ENCODE peak calls at places on chromosomes 6 and 20, in four cellular contexts. One of them, this sample, is unnamed.

GRCh38 chr20:17816804-17817590 is 117.2 kb downstream of the BANF2 start:
- DNase-seq in adrenal gland: no peak
- DNase-seq in colonic mucosa: no peak
- DNase-seq in SK-N-SH: no peak
- DNase-seq in this sample: no peak

GRCh38 chr20:61951695-61952533 is 113.8 kb downstream of the TAF4 start:
- DNase-seq in adrenal gland: peak; percentile 14
- DNase-seq in colonic mucosa: no peak
- DNase-seq in SK-N-SH: no peak
- DNase-seq in this sample: no peak

GRCh38 chr6:118912646-118913045 is 18.7 kb downstream of the ASF1A start:
- DNase-seq in adrenal gland: no peak
- DNase-seq in colonic mucosa: no peak
- DNase-seq in SK-N-SH: peak; percentile 27
- DNase-seq in this sample: no peak

GRCh38 chr20:33576432-33576883 is 85.7 kb upstream of the C20orf144 start:
- DNase-seq in adrenal gland: no peak
- DNase-seq in colonic mucosa: no peak
- DNase-seq in SK-N-SH: peak; percentile 51
- DNase-seq in this sample: no peak

GRCh38 chr6:28710466-28711191 is 184.9 kb downstream of the GPX5 start:
- DNase-seq in adrenal gland: no peak
- DNase-seq in colonic mucosa: no peak
- DNase-seq in SK-N-SH: no peak
- DNase-seq in this sample: no peak

GRCh38 chr6:25337004-25337403 is 57.8 kb downstream of the CARMIL1 start:
- DNase-seq in adrenal gland: no peak
- DNase-seq in colonic mucosa: no peak
- DNase-seq in SK-N-SH: no peak
- DNase-seq in this sample: no peak

GRCh38 chr6:4313044-4313686 is 177.8 kb upstream of the ECI2 start:
- DNase-seq in adrenal gland: peak; percentile 72
- DNase-seq in colonic mucosa: peak; percentile 83
- DNase-seq in SK-N-SH: no peak
- DNase-seq in this sample: no peak

GRCh38 chr20:12535316-12535715 is 473.5 kb upstream of the SPTLC3 start:
- DNase-seq in adrenal gland: no peak
- DNase-seq in colonic mucosa: no peak
- DNase-seq in SK-N-SH: no peak
- DNase-seq in this sample: no peak

GRCh38 chr6:133551847-133552331 is 310.7 kb downstream of the EYA4 start:
- DNase-seq in adrenal gland: no peak
- DNase-seq in colonic mucosa: no peak
- DNase-seq in SK-N-SH: no peak
- DNase-seq in this sample: no peak

GRCh38 chr20:41456341-41456740 is 89.7 kb upstream of the EMILIN3 start:
- DNase-seq in adrenal gland: no peak
- DNase-seq in colonic mucosa: no peak
- DNase-seq in SK-N-SH: no peak
- DNase-seq in this sample: no peak

GRCh38 chr6:137869781-137870180 is 2.7 kb downstream of the TNFAIP3 start:
- DNase-seq in adrenal gland: no peak
- DNase-seq in colonic mucosa: no peak
- DNase-seq in SK-N-SH: no peak
- DNase-seq in this sample: no peak

GRCh38 chr6:96923400-96923799 is 1.1 kb upstream of the KLHL32 start:
- DNase-seq in adrenal gland: no peak
- DNase-seq in colonic mucosa: no peak
- DNase-seq in SK-N-SH: no peak
- DNase-seq in this sample: no peak

GRCh38 chr20:39880890-39881289 is 808.1 kb downstream of the MAFB start:
- DNase-seq in adrenal gland: peak; percentile 43
- DNase-seq in colonic mucosa: no peak
- DNase-seq in SK-N-SH: peak; percentile 8
- DNase-seq in this sample: no peak

GRCh38 chr6:146433881-146434741 is 109.5 kb upstream of the RAB32 start:
- DNase-seq in adrenal gland: no peak
- DNase-seq in colonic mucosa: no peak
- DNase-seq in SK-N-SH: peak; percentile 52
- DNase-seq in this sample: no peak

GRCh38 chr6:66198062-66198624 is 491.1 kb upstream of the EYS start:
- DNase-seq in adrenal gland: no peak
- DNase-seq in colonic mucosa: no peak
- DNase-seq in SK-N-SH: no peak
- DNase-seq in this sample: no peak

GRCh38 chr6:28838289-28838633 is 85.5 kb downstream of the TRIM27 start:
- DNase-seq in adrenal gland: peak; percentile 45
- DNase-seq in colonic mucosa: peak; percentile 80
- DNase-seq in SK-N-SH: no peak
- DNase-seq in this sample: peak; percentile 72

GRCh38 chr20:22335210-22335609 is 249.2 kb downstream of the FOXA2 start:
- DNase-seq in adrenal gland: no peak
- DNase-seq in colonic mucosa: no peak
- DNase-seq in SK-N-SH: no peak
- DNase-seq in this sample: no peak

GRCh38 chr6:37177083-37177949 is 7.4 kb downstream of the PIM1 start:
- DNase-seq in adrenal gland: no peak
- DNase-seq in colonic mucosa: no peak
- DNase-seq in SK-N-SH: no peak
- DNase-seq in this sample: no peak

GRCh38 chr20:46317685-46318177 is 9.4 kb upstream of the CDH22 start:
- DNase-seq in adrenal gland: no peak
- DNase-seq in colonic mucosa: no peak
- DNase-seq in SK-N-SH: no peak
- DNase-seq in this sample: no peak

GRCh38 chr20:35772563-35773058 is 796 bp downstream of the PHF20 start:
- DNase-seq in adrenal gland: no peak
- DNase-seq in colonic mucosa: no peak
- DNase-seq in SK-N-SH: no peak
- DNase-seq in this sample: no peak

GRCh38 chr6:95660544-95660943 is 83.2 kb downstream of the MANEA start:
- DNase-seq in adrenal gland: no peak
- DNase-seq in colonic mucosa: no peak
- DNase-seq in SK-N-SH: no peak
- DNase-seq in this sample: no peak

GRCh38 chr6:168277274-168277669 is 42.3 kb downstream of the DACT2 start:
- DNase-seq in adrenal gland: no peak
- DNase-seq in colonic mucosa: no peak
- DNase-seq in SK-N-SH: no peak
- DNase-seq in this sample: no peak
- H3K4me1 ChIP-seq in adrenal gland: no peaks in the 10 kb centered on the region
- H3K4me1 ChIP-seq in colonic mucosa: peaks cover 4% of the 10 kb centered on the region
- H3K4me1 ChIP-seq in SK-N-SH: no peaks in the 10 kb centered on the region
- H3K4me1 ChIP-seq in this sample: no peaks in the 10 kb centered on the region

GRCh38 chr6:159978291-159979135 is 9.6 kb downstream of the IGF2R start:
- DNase-seq in adrenal gland: no peak
- DNase-seq in colonic mucosa: no peak
- DNase-seq in SK-N-SH: no peak
- DNase-seq in this sample: no peak

GRCh38 chr6:159981591-159982245 is 12.8 kb downstream of the IGF2R start:
- DNase-seq in adrenal gland: peak; percentile 52
- DNase-seq in colonic mucosa: no peak
- DNase-seq in SK-N-SH: no peak
- DNase-seq in this sample: peak; percentile 31

GRCh38 chr6:159979136-159979874 is 10.4 kb downstream of the IGF2R start:
- DNase-seq in adrenal gland: peak; percentile 73
- DNase-seq in colonic mucosa: peak; percentile 59
- DNase-seq in SK-N-SH: no peak
- DNase-seq in this sample: no peak

GRCh38 chr6:159981171-159981571 is 12.3 kb downstream of the IGF2R start:
- DNase-seq in adrenal gland: no peak
- DNase-seq in colonic mucosa: no peak
- DNase-seq in SK-N-SH: no peak
- DNase-seq in this sample: no peak

DNA sequence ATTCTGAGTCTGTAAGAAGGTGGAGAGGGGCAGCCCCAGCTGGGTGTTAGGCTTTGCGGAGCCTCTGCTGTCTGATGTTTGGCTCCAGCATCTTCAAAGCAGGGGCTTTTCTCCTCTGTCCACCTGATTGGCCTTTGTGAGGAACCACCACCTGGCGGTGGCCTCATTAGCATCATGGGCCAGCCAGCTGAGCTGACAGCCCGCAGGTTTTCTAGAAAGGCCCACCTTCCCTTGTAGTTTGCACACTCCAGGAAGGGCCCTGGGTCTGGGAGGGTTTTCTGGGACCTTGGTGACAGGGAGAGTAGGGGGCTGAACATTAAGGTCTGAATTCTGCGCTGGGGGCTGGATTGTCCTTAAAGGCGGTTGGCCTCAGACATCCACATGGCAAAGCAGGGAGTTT is 11.6 kb downstream of the IGF2R start:
- DNase-seq in adrenal gland: no peak
- DNase-seq in colonic mucosa: no peak
- DNase-seq in SK-N-SH: no peak
- DNase-seq in this sample: no peak
- H3K4me3 ChIP-seq in adrenal gland: no peak overlapping the region
- H3K4me3 ChIP-seq in colonic mucosa: no peak overlapping the region
- H3K4me3 ChIP-seq in SK-N-SH: no peak overlapping the region
- H3K4me3 ChIP-seq in this sample: no peak overlapping the region

GRCh38 chr6:1424306-1424927 is 35.0 kb downstream of the FOXF2 start:
- DNase-seq in adrenal gland: peak; percentile 48
- DNase-seq in colonic mucosa: peak; percentile 59
- DNase-seq in SK-N-SH: peak; percentile 34
- DNase-seq in this sample: peak; percentile 33
- TF ChIP-seq CTCF in adrenal gland: peak; percentile 35
- TF ChIP-seq CTCF in colonic mucosa: peak; percentile 38
- TF ChIP-seq CTCF in SK-N-SH: peak; percentile 55
- TF ChIP-seq CTCF in this sample: peak; percentile 34

GRCh38 chr6:33699739-33700138 is 11.8 kb downstream of the UQCC2 start:
- DNase-seq in adrenal gland: no peak
- DNase-seq in colonic mucosa: no peak
- DNase-seq in SK-N-SH: no peak
- DNase-seq in this sample: no peak
- H3K4me1 ChIP-seq in adrenal gland: peaks cover 26% of the 10 kb centered on the region
- H3K4me1 ChIP-seq in colonic mucosa: no peaks in the 10 kb centered on the region
- H3K4me1 ChIP-seq in SK-N-SH: peaks cover 24% of the 10 kb centered on the region
- H3K4me1 ChIP-seq in this sample: peaks cover 15% of the 10 kb centered on the region

GRCh38 chr6:57822896-57823358 is 505.5 kb downstream of the PRIM2 start:
- DNase-seq in adrenal gland: no peak
- DNase-seq in colonic mucosa: no peak
- DNase-seq in SK-N-SH: no peak
- DNase-seq in this sample: no peak
- H3K4me3 ChIP-seq in adrenal gland: no peak overlapping the region
- H3K4me3 ChIP-seq in colonic mucosa: no peak overlapping the region
- H3K4me3 ChIP-seq in SK-N-SH: no peak overlapping the region
- H3K4me3 ChIP-seq in this sample: no peak overlapping the region

DNA sequence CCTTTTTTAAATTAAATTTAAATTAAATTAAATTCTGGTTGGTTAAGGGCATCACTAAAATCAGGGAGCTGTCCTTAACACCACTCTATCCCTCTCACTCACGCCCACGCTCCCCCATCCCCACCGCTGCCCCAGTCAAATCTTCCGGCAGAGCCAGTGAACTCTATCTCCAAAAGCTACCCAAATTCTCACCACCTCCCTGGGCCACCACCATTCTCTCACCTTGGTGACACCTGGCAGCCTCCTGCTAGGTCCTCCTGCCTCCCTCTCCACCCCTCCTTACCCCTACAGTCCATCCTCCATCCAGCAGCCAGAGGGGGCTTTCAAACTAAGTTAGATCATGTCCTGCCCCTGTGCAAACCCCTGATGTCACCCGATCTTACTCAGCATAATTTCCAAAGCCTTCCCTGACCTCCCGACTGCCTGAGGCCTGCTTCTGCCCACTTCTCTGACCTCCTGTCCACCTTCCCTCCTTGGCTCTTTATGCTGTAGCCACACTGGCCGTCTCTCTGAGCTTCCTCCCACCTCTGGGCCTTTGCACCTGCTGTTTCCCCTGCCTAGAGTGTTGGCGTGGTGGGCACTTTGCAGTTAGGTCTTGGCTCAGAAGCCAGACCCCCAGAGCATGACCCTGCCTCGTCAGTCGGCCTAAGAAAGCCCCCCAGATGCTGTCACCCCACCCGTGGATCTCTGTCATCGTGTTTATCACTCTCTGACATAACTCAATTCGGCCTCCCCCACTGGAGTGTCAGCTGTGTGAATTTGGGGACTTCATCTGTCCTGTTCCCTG is 24.7 kb downstream of the PTGIS start:
- DNase-seq in adrenal gland: no peak
- DNase-seq in colonic mucosa: no peak
- DNase-seq in SK-N-SH: no peak
- DNase-seq in this sample: no peak
- TF ChIP-seq CTCF in adrenal gland: no peak
- TF ChIP-seq CTCF in colonic mucosa: no peak
- TF ChIP-seq CTCF in SK-N-SH: no peak
- TF ChIP-seq CTCF in this sample: no peak

This sample was measured in prostate gland.